ENCODE peak calls at places on chromosomes 1 and 21, in eight cellular contexts. M is ovary, T is tibial nerve, P is Peyer's patch, S is spleen, X is GM12878, W is K562, Q is heart left ventricle. O is an unnamed sample.

GRCh38 chr1:161962094-161962887 is 61.4 kb downstream of the OLFML2B start:
- DNase-seq in M (no peak), T (no peak), P (no peak), S (no peak), X (peak), W (no peak), Q (no peak), O (no peak)

GRCh38 chr1:226973371-226973897 is 33.3 kb downstream of the COQ8A start:
- DNase-seq in M (no peak), T (peak), P (no peak), S (no peak), X (no peak), W (no peak), Q (peak), O (no peak)

GRCh38 chr1:2611034-2611501 is 21.7 kb downstream of the MMEL1 start:
- DNase-seq in M (peak), T (no peak), P (peak), S (peak), X (no peak), W (peak), Q (peak), O (no peak)

GRCh38 chr1:36342426-36343185 is 19.2 kb upstream of the EVA1B start:
- DNase-seq in M (no peak), T (peak), P (no peak), S (peak), X (no peak), W (peak), Q (peak), O (no peak)

GRCh38 chr1:113780363-113781146 is 21.3 kb upstream of the PHTF1 start:
- DNase-seq in M (no peak), T (no peak), P (no peak), S (no peak), X (no peak), W (no peak), Q (no peak), O (no peak)

GRCh38 chr1:73813726-73814125 is 384.2 kb downstream of the LRRIQ3 start:
- DNase-seq in M (no peak), T (no peak), P (no peak), S (no peak), X (no peak), W (no peak), Q (no peak), O (no peak)

GRCh38 chr1:177091036-177091435 is 73.5 kb downstream of the ASTN1 start:
- DNase-seq in M (no peak), T (no peak), P (no peak), S (no peak), X (no peak), W (no peak), Q (no peak), O (no peak)

GRCh38 chr1:67941746-67942145 is 108.5 kb upstream of the GNG12 start:
- DNase-seq in M (no peak), T (no peak), P (no peak), S (no peak), X (no peak), W (no peak), Q (no peak), O (no peak)

GRCh38 chr21:25080161-25080560 is 527.1 kb downstream of the MRPL39 start:
- DNase-seq in M (no peak), T (no peak), P (no peak), S (no peak), X (no peak), W (no peak), Q (no peak), O (no peak)

GRCh38 chr1:39825432-39825941 is 36.8 kb upstream of the BMP8B start:
- DNase-seq in M (no peak), T (no peak), P (peak), S (no peak), X (peak), W (no peak), Q (no peak), O (no peak)

GRCh38 chr1:215844266-215844665 is 277.2 kb downstream of the KCTD3 start:
- DNase-seq in M (no peak), T (no peak), P (no peak), S (no peak), X (no peak), W (no peak), Q (no peak), O (no peak)

GRCh38 chr1:15680131-15680530 is 4.0 kb upstream of the PLEKHM2 start:
- DNase-seq in M (no peak), T (no peak), P (no peak), S (no peak), X (no peak), W (no peak), Q (no peak), O (no peak)

GRCh38 chr1:17538428-17539130 is 919 bp upstream of the ARHGEF10L start:
- DNase-seq in M (peak), T (no peak), P (no peak), S (no peak), X (no peak), W (no peak), Q (no peak), O (no peak)

GRCh38 chr1:69534829-69535228 is 32.9 kb upstream of the LRRC7 start:
- DNase-seq in M (no peak), T (no peak), P (no peak), S (no peak), X (no peak), W (no peak), Q (no peak), O (no peak)

GRCh38 chr1:109615879-109616278 is 3.5 kb downstream of the GNAT2 start:
- DNase-seq in M (no peak), T (no peak), P (no peak), S (no peak), X (no peak), W (no peak), Q (no peak), O (no peak)

GRCh38 chr1:7669559-7670208 is 101.4 kb upstream of the VAMP3 start:
- DNase-seq in M (peak), T (peak), P (peak), S (no peak), X (no peak), W (peak), Q (peak), O (no peak)

GRCh38 chr1:32351859-32352745 is 10.2 kb downstream of the FAM229A start:
- DNase-seq in M (peak), T (peak), P (no peak), S (no peak), X (no peak), W (peak), Q (peak), O (no peak)

GRCh38 chr1:19213580-19213979 is 3.5 kb upstream of the UBR4 start:
- DNase-seq in M (no peak), T (no peak), P (no peak), S (no peak), X (no peak), W (no peak), Q (no peak), O (no peak)

GRCh38 chr21:42815217-42815616 is 64.1 kb downstream of the WDR4 start:
- DNase-seq in M (no peak), T (no peak), P (no peak), S (no peak), X (no peak), W (no peak), Q (no peak), O (no peak)
- TF ChIP-seq POLR2A in M (no peak), T (no peak), P (no peak), S (no peak), X (no peak), W (no peak), Q (no peak), O (no peak)

GRCh38 chr1:46617108-46617694 is 590 bp upstream of the MOB3C start:
- DNase-seq in M (no peak), T (no peak), P (no peak), S (no peak), X (no peak), W (peak), Q (no peak), O (no peak)

GRCh38 chr1:46615735-46616134 is 876 bp downstream of the MOB3C start:
- DNase-seq in M (no peak), T (no peak), P (no peak), S (no peak), X (no peak), W (peak), Q (no peak), O (no peak)

GRCh38 chr1:46615088-46615487 is 1.5 kb downstream of the MOB3C start:
- DNase-seq in M (no peak), T (no peak), P (no peak), S (no peak), X (no peak), W (no peak), Q (no peak), O (no peak)

GRCh38 chr1:46617833-46618232 is 1.2 kb upstream of the MOB3C start:
- DNase-seq in M (no peak), T (no peak), P (no peak), S (no peak), X (no peak), W (no peak), Q (no peak), O (no peak)

DNA sequence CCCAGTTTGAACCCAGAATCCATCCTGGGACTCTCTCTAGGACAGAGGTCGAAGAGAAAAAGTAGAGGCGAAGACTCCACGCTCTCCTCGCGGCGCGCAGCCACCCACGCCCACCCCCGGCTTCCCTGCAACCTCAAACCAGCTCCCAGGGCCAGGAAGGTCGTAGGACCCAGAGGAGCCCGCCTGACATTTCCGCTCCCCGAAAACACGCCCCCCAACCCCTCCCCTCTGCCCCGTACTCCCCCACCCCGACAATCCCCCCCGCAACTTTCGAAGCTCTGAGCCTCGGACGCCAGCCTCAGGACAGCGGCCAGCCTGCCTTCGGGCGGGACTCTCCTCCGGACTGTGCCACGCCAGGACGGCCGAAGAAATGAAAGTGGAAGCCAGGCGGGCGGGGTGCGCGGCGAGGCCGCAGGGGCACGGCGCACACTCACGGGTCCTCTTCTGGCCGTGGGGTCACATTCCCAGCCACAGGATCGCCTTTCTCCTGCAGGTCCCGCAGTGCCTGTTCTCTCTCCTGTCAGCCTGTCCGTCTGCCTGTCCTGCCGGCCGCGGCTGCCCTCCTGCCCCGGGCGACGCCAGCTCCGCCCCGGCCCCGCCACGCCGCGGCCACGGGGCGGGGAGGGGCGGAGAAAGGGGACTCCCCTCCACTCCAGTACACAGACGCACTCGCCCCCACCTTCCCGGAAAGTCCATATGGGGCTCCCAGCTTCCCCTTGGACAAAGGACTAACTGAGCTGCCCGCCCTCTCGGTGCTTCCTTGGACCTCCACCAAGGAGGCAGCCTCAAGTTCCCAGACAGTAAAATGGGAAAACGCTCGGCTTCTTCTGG is at the start of gene MOB3C:
- DNase-seq in M (peak), T (peak), P (peak), S (peak), X (peak), W (peak), Q (peak), O (peak)
- TF ChIP-seq POLR2A in M (peak), T (peak), P (peak), S (no peak), X (peak), W (peak), Q (peak), O (peak)

DNA sequence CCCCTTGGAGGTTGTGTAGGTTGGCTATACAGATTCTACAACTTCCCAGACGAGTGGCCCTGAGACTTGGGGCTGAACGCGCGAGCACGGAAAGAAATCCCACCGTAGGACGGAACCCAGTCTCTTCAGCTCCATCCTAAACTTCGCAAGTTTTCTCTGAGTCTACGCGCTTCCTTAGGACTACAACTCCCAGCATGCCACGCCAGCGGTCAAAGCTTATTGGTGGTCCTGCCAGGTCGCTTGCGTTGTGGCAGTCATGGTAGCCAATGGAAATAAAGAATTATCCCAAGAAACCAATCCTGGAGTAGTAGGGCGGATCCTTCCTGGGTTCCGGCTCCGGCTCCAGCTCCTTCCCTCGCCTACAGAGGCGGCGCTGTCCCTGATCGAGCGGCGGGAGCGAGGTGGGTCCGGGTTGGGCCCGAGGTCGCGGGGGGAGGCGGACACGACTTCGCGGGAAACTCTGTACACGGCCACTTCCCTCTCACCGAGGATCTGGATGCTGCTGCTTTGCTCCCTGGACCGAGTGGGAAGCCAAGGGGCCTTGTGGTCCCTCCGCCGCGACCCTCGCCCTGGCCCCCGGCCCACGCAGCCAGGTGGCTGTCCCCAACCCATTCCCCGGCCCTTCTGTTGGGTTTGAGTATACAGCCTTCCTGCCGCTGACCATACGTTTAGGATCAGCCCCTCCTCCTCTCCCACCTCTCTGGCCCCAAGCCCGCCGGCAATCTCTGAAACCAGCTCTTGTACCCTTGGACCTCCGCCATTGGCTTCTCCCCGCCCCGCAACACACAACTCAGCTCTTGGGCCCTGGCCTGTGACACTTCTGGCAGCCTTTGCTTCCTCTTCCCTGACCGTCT is at the start of gene ZNF691:
- DNase-seq in M (peak), T (peak), P (peak), S (peak), X (peak), W (peak), Q (peak), O (peak)
- TF ChIP-seq POLR2A in M (peak), T (peak), P (peak), S (no peak), X (peak), W (peak), Q (no peak), O (no peak)

GRCh38 chr1:25129380-25129779 is 102.9 kb downstream of the SYF2 start:
- DNase-seq in M (no peak), T (no peak), P (no peak), S (no peak), X (no peak), W (no peak), Q (no peak), O (no peak)

GRCh38 chr1:25128168-25128621 is 104.1 kb downstream of the SYF2 start:
- DNase-seq in M (no peak), T (no peak), P (no peak), S (no peak), X (no peak), W (no peak), Q (no peak), O (no peak)

GRCh38 chr1:25131794-25132193 is 100.5 kb downstream of the SYF2 start:
- DNase-seq in M (no peak), T (no peak), P (no peak), S (no peak), X (no peak), W (no peak), Q (no peak), O (no peak)

GRCh38 chr1:25134307-25134706 is 98.0 kb downstream of the SYF2 start:
- DNase-seq in M (no peak), T (no peak), P (no peak), S (no peak), X (no peak), W (no peak), Q (no peak), O (no peak)

DNA sequence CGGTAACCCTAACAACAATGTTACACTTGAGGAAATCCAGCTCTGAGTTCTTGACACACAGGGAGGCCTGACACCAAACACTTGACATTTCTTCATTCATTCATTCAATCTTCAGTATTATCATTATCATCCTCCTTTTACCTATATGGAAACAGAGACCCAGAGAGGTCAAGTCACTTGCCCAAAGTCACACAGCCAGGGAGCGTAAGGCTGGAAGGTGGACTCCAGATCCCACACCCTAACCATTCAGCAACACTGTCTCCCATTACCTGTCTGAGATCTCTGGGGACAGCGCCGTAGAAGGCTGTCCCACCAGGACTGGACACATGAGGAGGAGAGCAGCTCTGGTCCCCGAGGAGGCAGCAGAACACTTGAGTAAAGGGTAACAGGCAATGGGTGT is 101.4 kb downstream of the SYF2 start:
- DNase-seq in M (no peak), T (no peak), P (no peak), S (no peak), X (no peak), W (no peak), Q (no peak), O (no peak)
- TF ChIP-seq POLR2A in M (no peak), T (no peak), P (no peak), S (no peak), X (no peak), W (no peak), Q (no peak), O (no peak)

GRCh38 chr1:153945795-153946621 is 510 bp downstream of the DENND4B start:
- DNase-seq in M (peak), T (peak), P (peak), S (peak), X (peak), W (peak), Q (peak), O (peak)
- TF ChIP-seq POLR2A in M (peak), T (no peak), P (peak), S (no peak), X (peak), W (peak), Q (no peak), O (no peak)

GRCh38 chr1:31063636-31064035 is 1.9 kb downstream of the PUM1 start:
- DNase-seq in M (no peak), T (no peak), P (no peak), S (no peak), X (no peak), W (no peak), Q (no peak), O (no peak)

GRCh38 chr1:31062867-31063380 is 2.6 kb downstream of the PUM1 start:
- DNase-seq in M (no peak), T (no peak), P (no peak), S (no peak), X (no peak), W (no peak), Q (no peak), O (no peak)

GRCh38 chr1:31064115-31064514 is 1.4 kb downstream of the PUM1 start:
- DNase-seq in M (no peak), T (no peak), P (no peak), S (no peak), X (no peak), W (no peak), Q (no peak), O (no peak)

GRCh38 chr1:31064685-31065309 is 720 bp downstream of the PUM1 start:
- DNase-seq in M (no peak), T (no peak), P (no peak), S (peak), X (no peak), W (peak), Q (peak), O (no peak)

GRCh38 chr1:31065310-31066217 is at the start of gene PUM1:
- DNase-seq in M (peak), T (peak), P (peak), S (peak), X (peak), W (peak), Q (peak), O (peak)
- TF ChIP-seq POLR2A in M (peak), T (peak), P (peak), S (no peak), X (peak), W (peak), Q (no peak), O (peak)

GRCh38 chr1:230067441-230067870 is 418 bp downstream of the GALNT2 start:
- DNase-seq in M (peak), T (peak), P (peak), S (no peak), X (no peak), W (peak), Q (peak), O (no peak)
- TF ChIP-seq POLR2A in M (no peak), T (no peak), P (no peak), S (no peak), X (no peak), W (no peak), Q (no peak), O (no peak)

GRCh38 chr1:228061411-228062084 is 21.0 kb upstream of the ARF1 start:
- DNase-seq in M (no peak), T (no peak), P (peak), S (peak), X (no peak), W (no peak), Q (no peak), O (no peak)

GRCh38 chr1:228060458-228061190 is 21.9 kb upstream of the ARF1 start:
- DNase-seq in M (no peak), T (no peak), P (peak), S (peak), X (no peak), W (peak), Q (no peak), O (no peak)

GRCh38 chr1:228058981-228059535 is 23.4 kb upstream of the ARF1 start:
- DNase-seq in M (peak), T (no peak), P (no peak), S (peak), X (no peak), W (no peak), Q (no peak), O (no peak)

GRCh38 chr1:228058172-228058980 is 24.1 kb upstream of the ARF1 start:
- DNase-seq in M (no peak), T (no peak), P (peak), S (no peak), X (no peak), W (no peak), Q (no peak), O (no peak)

DNA sequence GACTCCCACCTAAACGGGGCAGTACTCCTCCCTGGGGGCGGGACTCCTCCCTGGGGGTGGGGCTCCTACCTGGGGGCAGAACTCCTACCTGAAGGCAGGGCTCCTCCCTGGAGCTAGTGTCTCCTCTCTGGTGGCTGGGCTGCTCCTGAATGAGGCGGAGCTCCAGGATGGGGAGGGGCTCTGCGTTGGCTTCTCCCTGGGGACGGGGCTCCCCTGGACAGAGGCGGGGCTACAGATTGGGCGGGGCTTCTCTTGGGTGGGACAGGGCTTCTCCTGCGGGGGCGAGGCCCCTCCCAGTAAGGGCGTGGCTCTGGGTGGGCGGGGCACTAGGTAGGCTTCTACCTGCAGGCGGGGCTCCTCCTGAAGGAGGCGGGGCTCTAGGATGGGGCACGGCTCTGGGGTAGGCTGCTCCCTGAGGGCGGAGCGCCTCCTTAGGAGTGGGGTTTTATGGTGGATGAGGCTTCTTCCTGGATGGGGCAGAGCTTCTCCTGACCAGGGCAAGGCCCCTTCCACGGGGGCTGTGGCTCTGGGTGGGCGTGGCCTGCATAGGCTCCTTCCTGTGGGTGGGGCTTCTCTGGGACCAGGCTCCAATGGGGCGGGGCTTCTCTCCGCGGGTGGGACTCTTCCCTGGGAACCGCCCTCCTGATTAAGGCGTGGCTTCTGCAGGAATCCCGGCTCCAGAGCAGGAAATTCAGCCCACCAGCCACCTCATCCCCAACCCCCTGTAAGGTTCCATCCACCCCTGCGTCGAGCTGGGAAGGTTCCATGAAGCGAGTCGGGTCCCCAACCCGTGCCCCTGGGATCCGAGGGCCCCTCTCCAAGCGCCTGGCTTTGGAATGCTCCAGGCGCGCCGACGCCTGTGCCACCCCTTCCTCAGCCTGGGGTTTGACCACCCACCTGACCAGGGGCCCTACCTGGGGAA is 22.7 kb upstream of the ARF1 start:
- DNase-seq in M (no peak), T (no peak), P (peak), S (peak), X (no peak), W (peak), Q (no peak), O (no peak)
- TF ChIP-seq POLR2A in M (no peak), T (no peak), P (no peak), S (no peak), X (no peak), W (no peak), Q (no peak), O (no peak)

O was measured in esophagus squamous epithelium.